ENCODE peak calls at places on chromosomes 16 and 17, in nine cellular contexts. J is esophagus squamous epithelium; Q is foreskin keratinocyte; R is left ventricle myocardium inferior; U is lower lobe of right lung; H is psoas muscle; Z is neuronal stem cell; L is HepG2; N is CD4-positive, alpha-beta memory T cell. A is an unnamed sample.

GRCh38 chr17:35895602-35896001 is 15.4 kb upstream of the CCL5 start:
- DNase-seq in J (no peak), U (no peak), Q (no peak), Z (no peak), N (no peak), L (no peak), R (no peak), H (no peak), A (no peak)

GRCh38 chr17:17909078-17909477 is 63.1 kb downstream of the TOM1L2 start:
- DNase-seq in N (no peak), U (no peak), H (no peak), Q (no peak), Z (no peak), J (no peak), L (no peak), R (no peak), A (no peak)

GRCh38 chr17:3497101-3497500 is 21.3 kb downstream of the ASPA start:
- DNase-seq in R (no peak), H (no peak), J (no peak), U (no peak), Q (peak; percentile 35), L (no peak), N (no peak), Z (no peak), A (no peak)

GRCh38 chr17:82956726-82957468 is 117.1 kb upstream of the ZNF750 start:
- DNase-seq in N (no peak), R (peak; percentile 9), H (peak; percentile 3), L (no peak), Z (no peak), J (no peak), U (no peak), Q (no peak), A (peak; percentile 47)

GRCh38 chr16:86786338-86786737 is 208.0 kb downstream of the FOXL1 start:
- DNase-seq in J (no peak), H (no peak), N (no peak), L (no peak), U (no peak), Z (no peak), Q (no peak), R (no peak), A (no peak)

GRCh38 chr17:42183741-42184711 is 1.2 kb downstream of the HCRT start:
- DNase-seq in L (peak; percentile 70), U (peak; percentile 87), N (peak; percentile 74), R (peak; percentile 72), Q (no peak), Z (peak; percentile 80), J (no peak), H (peak; percentile 80), A (peak; percentile 25)

GRCh38 chr16:64540449-64540848 is 581.4 kb downstream of the CDH11 start:
- DNase-seq in N (no peak), L (no peak), Z (no peak), Q (peak; percentile 10), H (no peak), R (no peak), J (no peak), U (no peak), A (no peak)

GRCh38 chr16:4375717-4376116 is 4.1 kb downstream of the VASN start:
- DNase-seq in J (no peak), L (no peak), Q (no peak), U (no peak), N (no peak), H (no peak), R (no peak), Z (no peak), A (no peak)

GRCh38 chr17:61238455-61238933 is 161.1 kb upstream of the TBX2 start:
- DNase-seq in Q (no peak), H (no peak), Z (no peak), U (no peak), L (no peak), R (no peak), N (no peak), J (no peak), A (no peak)

GRCh38 chr16:56747486-56748045 is 17.6 kb downstream of the NUP93 start:
- DNase-seq in J (no peak), U (no peak), L (no peak), Q (no peak), R (no peak), N (no peak), H (no peak), Z (no peak), A (no peak)

GRCh38 chr17:19502517-19502916 is 31.1 kb upstream of the SLC47A1 start:
- DNase-seq in L (no peak), U (no peak), N (peak; percentile 41), Z (no peak), Q (no peak), H (no peak), R (no peak), J (no peak), A (no peak)

GRCh38 chr17:53118948-53119347 is 703.8 kb upstream of the KIF2B start:
- DNase-seq in L (no peak), N (no peak), J (no peak), Q (no peak), U (no peak), H (no peak), Z (no peak), R (no peak), A (no peak)

GRCh38 chr17:74141612-74142011 is 61.9 kb upstream of the RPL38 start:
- DNase-seq in Z (no peak), L (no peak), H (no peak), N (no peak), U (no peak), J (no peak), R (no peak), Q (no peak), A (no peak)

GRCh38 chr16:77233799-77234502 is 34.7 kb downstream of the SYCE1L start:
- DNase-seq in N (no peak), R (no peak), J (no peak), H (no peak), L (no peak), U (no peak), Z (no peak), Q (no peak), A (no peak)

DNA sequence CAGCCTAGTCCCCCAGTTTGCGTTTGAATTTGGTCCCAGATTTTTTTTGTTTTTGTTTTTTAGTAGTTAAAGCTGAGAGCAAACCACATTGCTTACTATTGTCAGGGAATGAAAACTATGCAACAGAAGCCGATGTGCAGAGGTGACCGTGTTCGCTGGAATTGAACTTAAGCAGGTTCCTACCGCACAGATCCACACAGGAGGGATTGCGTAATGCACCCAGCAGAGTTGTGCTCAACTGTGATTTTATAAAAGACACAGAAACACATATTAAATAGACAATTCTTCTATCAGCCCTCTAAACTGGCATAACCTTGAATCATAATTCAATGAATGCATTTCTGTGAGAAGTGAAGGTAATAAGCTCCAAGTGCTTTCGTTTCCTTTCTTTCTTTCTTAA is 443.0 kb downstream of the WWOX start:
- DNase-seq in U (no peak), H (no peak), L (no peak), Q (no peak), Z (no peak), R (no peak), N (no peak), J (no peak), A (no peak)
- H3K4me1 ChIP-seq in U (no peaks in the 10 kb centered on the region), H (no peaks in the 10 kb centered on the region), L (no peaks in the 10 kb centered on the region), Q (no peaks in the 10 kb centered on the region), Z (no peaks in the 10 kb centered on the region), R (no peaks in the 10 kb centered on the region), N (no peaks in the 10 kb centered on the region), J (no peaks in the 10 kb centered on the region), A (no peaks in the 10 kb centered on the region)

GRCh38 chr16:580946-581498 is 8.8 kb upstream of the RAB40C start:
- DNase-seq in L (no peak), H (no peak), Z (no peak), Q (no peak), N (no peak), R (no peak), J (no peak), U (no peak), A (no peak)
- H3K27ac ChIP-seq in L (no peak overlapping the region), H (no peak overlapping the region), Z (no peak overlapping the region), Q (no peak overlapping the region), N (no peak overlapping the region), R (no peak overlapping the region), J (no peak overlapping the region), U (no peak overlapping the region), A (no peak overlapping the region)

GRCh38 chr17:14323522-14323981 is 22.7 kb downstream of the HS3ST3B1 start:
- DNase-seq in L (no peak), H (no peak), U (no peak), J (no peak), R (no peak), N (no peak), Q (no peak), Z (no peak), A (no peak)

GRCh38 chr17:14320098-14320497 is 19.2 kb downstream of the HS3ST3B1 start:
- DNase-seq in L (no peak), Q (no peak), R (no peak), U (no peak), H (no peak), Z (no peak), J (no peak), N (no peak), A (no peak)

GRCh38 chr17:14321476-14321949 is 20.6 kb downstream of the HS3ST3B1 start:
- DNase-seq in L (peak; percentile 34), Q (no peak), H (no peak), N (no peak), J (no peak), U (no peak), R (no peak), Z (no peak), A (no peak)

GRCh38 chr17:14320734-14321475 is 20.0 kb downstream of the HS3ST3B1 start:
- DNase-seq in L (no peak), J (no peak), N (no peak), Z (no peak), U (no peak), H (no peak), R (no peak), Q (no peak), A (no peak)

GRCh38 chr17:14321980-14322776 is 21.3 kb downstream of the HS3ST3B1 start:
- DNase-seq in L (no peak), Q (no peak), R (no peak), H (no peak), N (no peak), U (no peak), Z (no peak), J (no peak), A (no peak)
- H3K4me1 ChIP-seq in L (peaks cover 95% of the 10 kb centered on the region), Q (no peaks in the 10 kb centered on the region), R (no peaks in the 10 kb centered on the region), H (no peaks in the 10 kb centered on the region), N (peaks cover 67% of the 10 kb centered on the region), U (no peaks in the 10 kb centered on the region), Z (peaks cover 43% of the 10 kb centered on the region), J (no peaks in the 10 kb centered on the region), A (peaks cover 3% of the 10 kb centered on the region)

GRCh38 chr17:77695386-77695785 is 263.1 kb upstream of the TNRC6C start:
- DNase-seq in R (no peak), N (no peak), H (no peak), J (no peak), Q (no peak), U (no peak), L (no peak), Z (no peak), A (peak; percentile 36)

GRCh38 chr17:77696151-77696719 is 262.3 kb upstream of the TNRC6C start:
- DNase-seq in H (no peak), J (no peak), Z (peak; percentile 26), Q (no peak), N (no peak), R (no peak), U (no peak), L (no peak), A (no peak)

GRCh38 chr17:77693776-77694175 is 264.7 kb upstream of the TNRC6C start:
- DNase-seq in R (no peak), L (no peak), J (no peak), H (no peak), U (no peak), Q (no peak), N (no peak), Z (no peak), A (no peak)

GRCh38 chr17:77693301-77693700 is 265.2 kb upstream of the TNRC6C start:
- DNase-seq in N (no peak), J (no peak), U (no peak), Q (no peak), L (no peak), H (no peak), R (no peak), Z (no peak), A (no peak)

GRCh38 chr17:77694391-77695363 is 263.8 kb upstream of the TNRC6C start:
- DNase-seq in R (no peak), L (no peak), Z (no peak), J (no peak), N (no peak), H (no peak), U (no peak), Q (no peak), A (no peak)
- H3K27ac ChIP-seq in R (no peak overlapping the region), L (no peak overlapping the region), Z (no peak overlapping the region), J (no peak overlapping the region), N (no peak overlapping the region), H (no peak overlapping the region), U (no peak overlapping the region), Q (no peak overlapping the region), A (no peak overlapping the region)